ENCODE peak calls at places on chromosome 12, in nine cellular contexts. B is HuH-7; O is activated CD4-positive, alpha-beta T cell treated with anti-CD3 and anti-CD28 coated beads, Interleukin-2, amount 10 ng/mL, durations not matched to agents 24 days and 14 days; R is gastrocnemius medialis; D is NCI-H1092; A is osteocyte; H is OCI-LY7; C is HuH-7.5; T is astrocyte of the spinal cord. N is an unnamed sample.

GRCh38 chr12:29519585-29520182 is 22.2 kb upstream of the OVCH1 start:
- DNase-seq in B (no peak), O (peak), R (no peak), D (no peak), A (no peak), H (peak), C (peak), T (peak), N (peak)

GRCh38 chr12:108373111-108373510 is 34.0 kb upstream of the CMKLR1 start:
- DNase-seq in B (no peak), O (no peak), R (no peak), D (no peak), A (no peak), H (no peak), C (no peak), T (no peak), N (no peak)

GRCh38 chr12:104870797-104871196 is 87.3 kb downstream of the SLC41A2 start:
- DNase-seq in B (no peak), O (no peak), R (no peak), D (no peak), A (no peak), H (no peak), C (no peak), T (no peak), N (no peak)

GRCh38 chr12:108210001-108210400 is 80.9 kb downstream of the WSCD2 start:
- DNase-seq in B (no peak), O (no peak), R (no peak), D (no peak), A (no peak), H (no peak), C (no peak), T (no peak), N (no peak)

GRCh38 chr12:121765573-121765972 is 27.9 kb downstream of the RHOF start:
- DNase-seq in B (no peak), O (no peak), R (no peak), D (no peak), A (no peak), H (no peak), C (no peak), T (peak), N (peak)

GRCh38 chr12:83827860-83828259 is 1084.7 kb downstream of the SLC6A15 start:
- DNase-seq in B (no peak), O (no peak), R (no peak), D (no peak), A (no peak), H (no peak), C (no peak), T (no peak), N (no peak)

GRCh38 chr12:119959435-119959834 is 29.6 kb upstream of the BICDL1 start:
- DNase-seq in B (no peak), O (no peak), R (no peak), D (no peak), A (no peak), H (no peak), C (no peak), T (no peak), N (no peak)

GRCh38 chr12:100303831-100304230 is 36.9 kb downstream of the SCYL2 start:
- DNase-seq in B (no peak), O (no peak), R (no peak), D (no peak), A (no peak), H (no peak), C (no peak), T (no peak), N (no peak)

GRCh38 chr12:2344476-2344875 is 291.7 kb downstream of the CACNA1C start:
- DNase-seq in B (no peak), O (no peak), R (no peak), D (no peak), A (no peak), H (no peak), C (no peak), T (no peak), N (no peak)

N was measured in cardiac muscle cell.